ENCODE peak calls at places on chromosome 15, in six cellular contexts. T, A, N, M, P and X are unnamed samples.

GRCh38 chr15:39244776-39245175 is 336.1 kb upstream of the THBS1 start:
- DNase-seq in P (no peak), T (no peak), N (no peak), M (no peak), A (no peak), X (peak; percentile 46)

GRCh38 chr15:78681306-78682012 is 40.4 kb upstream of the CHRNB4 start:
- DNase-seq in A (no peak), T (no peak), M (no peak), P (peak; percentile 90), N (peak; percentile 99), X (no peak)

GRCh38 chr15:87902772-87903388 is 353.7 kb downstream of the NTRK3 start:
- DNase-seq in T (no peak), M (peak; percentile 73), P (no peak), A (no peak), N (no peak), X (peak; percentile 13)

GRCh38 chr15:62071711-62072308 is 5.0 kb downstream of the C2CD4A start:
- DNase-seq in N (peak; percentile 54), P (peak; percentile 21), A (no peak), T (no peak), M (no peak), X (peak; percentile 44)

GRCh38 chr15:77554306-77555080 is 78.2 kb downstream of the LINGO1 start:
- DNase-seq in P (no peak), N (peak; percentile 75), M (peak; percentile 92), T (no peak), A (no peak), X (no peak)

GRCh38 chr15:45448066-45448510 is 69.7 kb upstream of the GATM start:
- DNase-seq in M (no peak), T (no peak), P (no peak), N (no peak), A (no peak), X (peak; percentile 28)

GRCh38 chr15:63663906-63664305 is 66.7 kb downstream of the FBXL22 start:
- DNase-seq in A (no peak), N (no peak), T (no peak), M (no peak), P (no peak), X (no peak)

GRCh38 chr15:34607832-34608231 is 24.4 kb upstream of the GOLGA8B start:
- DNase-seq in T (no peak), M (no peak), A (no peak), N (no peak), P (no peak), X (no peak)

GRCh38 chr15:50764331-50765201 is 940 bp downstream of the SPPL2A start:
- DNase-seq in M (no peak), N (peak; percentile 55), T (no peak), A (no peak), P (no peak), X (peak; percentile 40)

GRCh38 chr15:62672268-62672667 is 370.3 kb upstream of the TPM1 start:
- DNase-seq in M (no peak), P (no peak), N (no peak), A (no peak), T (no peak), X (no peak)

GRCh38 chr15:63019539-63020109 is 22.9 kb upstream of the TPM1 start:
- DNase-seq in N (no peak), A (no peak), M (no peak), P (peak; percentile 65), T (no peak), X (peak; percentile 97)

GRCh38 chr15:45630958-45631691 is 3.7 kb upstream of the SQOR start:
- DNase-seq in P (peak; percentile 22), M (no peak), T (no peak), N (no peak), A (no peak), X (peak; percentile 82)

GRCh38 chr15:25985179-25985578 is 122.1 kb upstream of the ATP10A start:
- DNase-seq in A (no peak), M (no peak), N (no peak), T (no peak), P (peak; percentile 11), X (no peak)

GRCh38 chr15:96560246-96560895 is 229.9 kb downstream of the NR2F2 start:
- DNase-seq in T (no peak), M (no peak), A (no peak), N (no peak), P (no peak), X (peak; percentile 36)

GRCh38 chr15:100687532-100688215 is 85.3 kb downstream of the ASB7 start:
- DNase-seq in N (no peak), T (no peak), A (no peak), M (no peak), P (no peak), X (peak; percentile 92)